ENCODE peak calls at places on chromosomes 5 and 9, in five cellular contexts. One of them, this sample, is unnamed.

GRCh38 chr9:135198889-135199288 is 111.4 kb downstream of the OLFM1 start:
- DNase-seq in dorsolateral prefrontal cortex: no peak
- DNase-seq in cardiac fibroblast: no peak
- DNase-seq in neural progenitor cell: peak; percentile 33
- DNase-seq in stomach: no peak
- DNase-seq in this sample: no peak

GRCh38 chr9:117763314-117763713 is 59.1 kb downstream of the TLR4 start:
- DNase-seq in dorsolateral prefrontal cortex: no peak
- DNase-seq in cardiac fibroblast: peak; percentile 63
- DNase-seq in neural progenitor cell: no peak
- DNase-seq in stomach: no peak
- DNase-seq in this sample: peak; percentile 78

GRCh38 chr5:51378415-51378777 is 4.9 kb upstream of the ISL1 start:
- DNase-seq in dorsolateral prefrontal cortex: no peak
- DNase-seq in cardiac fibroblast: no peak
- DNase-seq in neural progenitor cell: peak; percentile 58
- DNase-seq in stomach: no peak
- DNase-seq in this sample: no peak

GRCh38 chr9:136323420-136323819 is 3.9 kb upstream of the GPSM1 start:
- DNase-seq in dorsolateral prefrontal cortex: no peak
- DNase-seq in cardiac fibroblast: no peak
- DNase-seq in neural progenitor cell: no peak
- DNase-seq in stomach: no peak
- DNase-seq in this sample: no peak

GRCh38 chr9:96047741-96048115 is 172.2 kb downstream of the ERCC6L2 start:
- DNase-seq in dorsolateral prefrontal cortex: no peak
- DNase-seq in cardiac fibroblast: no peak
- DNase-seq in neural progenitor cell: peak; percentile 50
- DNase-seq in stomach: no peak
- DNase-seq in this sample: no peak

GRCh38 chr9:92641092-92641809 is 28.7 kb downstream of the IPPK start:
- DNase-seq in dorsolateral prefrontal cortex: peak; percentile 16
- DNase-seq in cardiac fibroblast: no peak
- DNase-seq in neural progenitor cell: no peak
- DNase-seq in stomach: peak; percentile 13
- DNase-seq in this sample: no peak

GRCh38 chr5:10635257-10635860 is 71.5 kb downstream of the ANKRD33B start:
- DNase-seq in dorsolateral prefrontal cortex: no peak
- DNase-seq in cardiac fibroblast: peak; percentile 59
- DNase-seq in neural progenitor cell: no peak
- DNase-seq in stomach: no peak
- DNase-seq in this sample: peak; percentile 57

GRCh38 chr5:9589049-9589835 is 40.9 kb downstream of the TAS2R1 start:
- DNase-seq in dorsolateral prefrontal cortex: no peak
- DNase-seq in cardiac fibroblast: no peak
- DNase-seq in neural progenitor cell: no peak
- DNase-seq in stomach: no peak
- DNase-seq in this sample: no peak

GRCh38 chr5:67015577-67016290 is 180.9 kb downstream of the CD180 start:
- DNase-seq in dorsolateral prefrontal cortex: no peak
- DNase-seq in cardiac fibroblast: peak; percentile 40
- DNase-seq in neural progenitor cell: no peak
- DNase-seq in stomach: no peak
- DNase-seq in this sample: peak; percentile 68

GRCh38 chr5:68848086-68848485 is 245.7 kb upstream of the SLC30A5 start:
- DNase-seq in dorsolateral prefrontal cortex: no peak
- DNase-seq in cardiac fibroblast: peak; percentile 14
- DNase-seq in neural progenitor cell: no peak
- DNase-seq in stomach: no peak
- DNase-seq in this sample: peak; percentile 32

GRCh38 chr9:108162664-108163063 is 673.1 kb upstream of the KLF4 start:
- DNase-seq in dorsolateral prefrontal cortex: no peak
- DNase-seq in cardiac fibroblast: peak; percentile 77
- DNase-seq in neural progenitor cell: no peak
- DNase-seq in stomach: no peak
- DNase-seq in this sample: peak; percentile 87

GRCh38 chr9:116112236-116112635 is 41.4 kb upstream of the PAPPA start:
- DNase-seq in dorsolateral prefrontal cortex: no peak
- DNase-seq in cardiac fibroblast: peak; percentile 59
- DNase-seq in neural progenitor cell: no peak
- DNase-seq in stomach: no peak
- DNase-seq in this sample: peak; percentile 59

GRCh38 chr9:103364753-103365152 is 369.6 kb downstream of the CYLC2 start:
- DNase-seq in dorsolateral prefrontal cortex: no peak
- DNase-seq in cardiac fibroblast: peak; percentile 95
- DNase-seq in neural progenitor cell: no peak
- DNase-seq in stomach: no peak
- DNase-seq in this sample: no peak

GRCh38 chr9:128459011-128459410 is 3.2 kb downstream of the ODF2 start:
- DNase-seq in dorsolateral prefrontal cortex: no peak
- DNase-seq in cardiac fibroblast: no peak
- DNase-seq in neural progenitor cell: no peak
- DNase-seq in stomach: no peak
- DNase-seq in this sample: no peak

GRCh38 chr5:104344809-104345512 is 782.4 kb upstream of the NUDT12 start:
- DNase-seq in dorsolateral prefrontal cortex: no peak
- DNase-seq in cardiac fibroblast: peak; percentile 79
- DNase-seq in neural progenitor cell: peak; percentile 44
- DNase-seq in stomach: no peak
- DNase-seq in this sample: peak; percentile 19

DNA sequence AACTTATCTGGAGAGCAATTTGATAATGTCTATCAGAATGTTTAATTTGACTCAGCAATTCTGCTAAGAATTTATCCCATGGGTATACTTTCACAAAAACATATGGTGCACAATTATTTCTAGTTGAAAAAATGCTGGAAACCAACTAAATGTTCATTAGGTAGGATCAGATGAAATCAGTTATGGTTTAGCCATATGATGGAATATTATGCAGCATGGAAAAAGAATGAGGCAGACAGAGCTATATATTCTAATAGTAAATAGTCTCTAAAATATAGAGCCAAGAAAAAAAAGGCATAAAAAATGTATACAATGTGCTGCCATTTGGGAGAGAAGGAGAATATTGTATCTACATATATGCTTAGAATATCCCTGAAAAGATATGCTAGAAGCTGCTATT is 3.6 kb upstream of the SPATA6L start:
- DNase-seq in dorsolateral prefrontal cortex: no peak
- DNase-seq in cardiac fibroblast: no peak
- DNase-seq in neural progenitor cell: no peak
- DNase-seq in stomach: no peak
- DNase-seq in this sample: no peak
- H3K4me3 ChIP-seq in dorsolateral prefrontal cortex: no peak overlapping the region
- H3K4me3 ChIP-seq in cardiac fibroblast: no peak overlapping the region
- H3K4me3 ChIP-seq in neural progenitor cell: no peak overlapping the region
- H3K4me3 ChIP-seq in stomach: no peak overlapping the region
- H3K4me3 ChIP-seq in this sample: no peak overlapping the region

DNA sequence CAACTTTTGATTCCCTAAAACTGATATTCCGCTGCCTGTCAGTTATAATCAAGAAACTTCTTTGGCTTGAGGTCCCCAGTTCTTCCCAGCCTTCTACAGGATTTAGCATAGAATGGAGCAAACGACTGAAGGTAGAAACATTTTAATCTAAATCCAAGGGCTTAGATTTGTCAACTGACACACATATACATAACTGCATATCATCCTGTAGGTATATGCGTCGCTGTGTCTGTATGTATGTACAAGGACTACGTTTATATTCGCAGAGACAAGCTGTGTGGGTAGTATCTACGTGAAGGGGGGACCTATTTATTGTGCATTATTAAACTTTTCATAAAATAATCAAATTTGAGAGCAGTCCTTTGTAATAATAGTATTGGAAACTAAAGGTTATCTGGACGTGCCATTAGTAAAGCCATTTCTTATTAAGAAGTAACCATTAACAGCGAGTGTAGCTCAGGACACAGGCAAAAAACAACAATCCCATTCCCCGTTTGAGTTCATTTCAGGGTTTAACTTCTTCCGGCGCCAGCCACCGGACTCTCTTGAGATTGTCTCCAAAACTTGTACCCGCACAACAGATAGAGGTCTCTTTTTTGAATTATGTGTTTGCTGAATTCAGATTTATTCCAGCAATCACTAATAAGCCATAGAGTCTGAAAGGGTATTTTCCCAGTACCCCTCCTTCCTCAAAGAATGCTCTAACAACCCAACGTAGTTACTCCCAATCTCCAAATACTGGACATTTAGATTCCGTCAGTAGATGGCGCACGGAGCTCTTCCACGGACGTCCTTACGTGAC is 2.1 kb upstream of the MLLT3 start:
- DNase-seq in dorsolateral prefrontal cortex: peak; percentile 47
- DNase-seq in cardiac fibroblast: peak; percentile 88
- DNase-seq in neural progenitor cell: peak; percentile 85
- DNase-seq in stomach: peak; percentile 63
- DNase-seq in this sample: peak; percentile 88
- H3K4me3 ChIP-seq in dorsolateral prefrontal cortex: peak overlapping the region; percentile 95
- H3K4me3 ChIP-seq in cardiac fibroblast: peak overlapping the region; percentile 83
- H3K4me3 ChIP-seq in neural progenitor cell: peak overlapping the region; percentile 84
- H3K4me3 ChIP-seq in stomach: peak overlapping the region; percentile 89
- H3K4me3 ChIP-seq in this sample: peak overlapping the region; percentile 87

GRCh38 chr5:128538249-128539037 is 398 bp upstream of the FBN2 start:
- DNase-seq in dorsolateral prefrontal cortex: no peak
- DNase-seq in cardiac fibroblast: peak; percentile 73
- DNase-seq in neural progenitor cell: peak; percentile 96
- DNase-seq in stomach: no peak
- DNase-seq in this sample: peak; percentile 97

GRCh38 chr5:128537306-128537998 is 593 bp downstream of the FBN2 start:
- DNase-seq in dorsolateral prefrontal cortex: peak; percentile 41
- DNase-seq in cardiac fibroblast: peak; percentile 72
- DNase-seq in neural progenitor cell: peak; percentile 73
- DNase-seq in stomach: no peak
- DNase-seq in this sample: peak; percentile 64

GRCh38 chr5:128536861-128537305 is 1.2 kb downstream of the FBN2 start:
- DNase-seq in dorsolateral prefrontal cortex: no peak
- DNase-seq in cardiac fibroblast: peak; percentile 40
- DNase-seq in neural progenitor cell: peak; percentile 76
- DNase-seq in stomach: no peak
- DNase-seq in this sample: peak; percentile 73

GRCh38 chr5:128537999-128538248 is at the start of gene FBN2:
- DNase-seq in dorsolateral prefrontal cortex: no peak
- DNase-seq in cardiac fibroblast: no peak
- DNase-seq in neural progenitor cell: no peak
- DNase-seq in stomach: no peak
- DNase-seq in this sample: no peak

GRCh38 chr5:128539038-128539429 is 989 bp upstream of the FBN2 start:
- DNase-seq in dorsolateral prefrontal cortex: no peak
- DNase-seq in cardiac fibroblast: peak; percentile 13
- DNase-seq in neural progenitor cell: no peak
- DNase-seq in stomach: no peak
- DNase-seq in this sample: peak; percentile 58
- H3K4me3 ChIP-seq in dorsolateral prefrontal cortex: peak overlapping the region; percentile 61
- H3K4me3 ChIP-seq in cardiac fibroblast: peak overlapping the region; percentile 72
- H3K4me3 ChIP-seq in neural progenitor cell: peak overlapping the region; percentile 82
- H3K4me3 ChIP-seq in stomach: peak overlapping the region; percentile 50
- H3K4me3 ChIP-seq in this sample: peak overlapping the region; percentile 93

GRCh38 chr5:112737472-112738179 is at the start of gene APC:
- DNase-seq in dorsolateral prefrontal cortex: peak; percentile 99
- DNase-seq in cardiac fibroblast: peak; percentile 92
- DNase-seq in neural progenitor cell: peak; percentile 94
- DNase-seq in stomach: peak; percentile 69
- DNase-seq in this sample: peak; percentile 96

GRCh38 chr5:112734597-112734996 is 3.1 kb upstream of the APC start:
- DNase-seq in dorsolateral prefrontal cortex: no peak
- DNase-seq in cardiac fibroblast: no peak
- DNase-seq in neural progenitor cell: no peak
- DNase-seq in stomach: no peak
- DNase-seq in this sample: no peak

GRCh38 chr5:112737088-112737471 is 605 bp upstream of the APC start:
- DNase-seq in dorsolateral prefrontal cortex: no peak
- DNase-seq in cardiac fibroblast: peak; percentile 11
- DNase-seq in neural progenitor cell: peak; percentile 9
- DNase-seq in stomach: no peak
- DNase-seq in this sample: no peak

GRCh38 chr5:112735702-112736101 is 2.0 kb upstream of the APC start:
- DNase-seq in dorsolateral prefrontal cortex: no peak
- DNase-seq in cardiac fibroblast: peak; percentile 89
- DNase-seq in neural progenitor cell: no peak
- DNase-seq in stomach: no peak
- DNase-seq in this sample: peak; percentile 34

GRCh38 chr5:112738180-112738560 is 485 bp downstream of the APC start:
- DNase-seq in dorsolateral prefrontal cortex: no peak
- DNase-seq in cardiac fibroblast: peak; percentile 29
- DNase-seq in neural progenitor cell: peak; percentile 36
- DNase-seq in stomach: no peak
- DNase-seq in this sample: peak; percentile 18
- H3K4me3 ChIP-seq in dorsolateral prefrontal cortex: peak overlapping the region; percentile 67
- H3K4me3 ChIP-seq in cardiac fibroblast: peak overlapping the region; percentile 65
- H3K4me3 ChIP-seq in neural progenitor cell: peak overlapping the region; percentile 66
- H3K4me3 ChIP-seq in stomach: peak overlapping the region; percentile 55
- H3K4me3 ChIP-seq in this sample: peak overlapping the region; percentile 76

DNA sequence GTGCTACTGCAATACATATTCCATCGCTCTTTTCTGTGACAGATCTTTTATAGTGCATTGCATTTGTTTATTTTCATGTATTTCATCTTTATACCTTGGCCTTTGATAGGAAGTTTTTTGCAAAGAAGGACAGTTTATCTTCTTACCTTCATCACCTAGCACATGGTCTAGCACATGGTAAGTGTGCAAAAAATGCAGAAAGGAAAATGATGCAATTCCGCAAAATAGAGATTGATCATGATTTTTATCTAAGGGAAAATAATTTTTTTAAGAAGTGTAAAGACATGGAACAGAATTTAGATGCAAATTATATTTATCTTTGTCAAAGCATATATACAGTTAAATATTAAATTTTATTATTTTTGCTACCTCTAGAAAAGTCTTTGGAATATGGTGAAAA is 19.2 kb upstream of the NIM1K start:
- DNase-seq in dorsolateral prefrontal cortex: no peak
- DNase-seq in cardiac fibroblast: no peak
- DNase-seq in neural progenitor cell: no peak
- DNase-seq in stomach: no peak
- DNase-seq in this sample: no peak
- H3K4me3 ChIP-seq in dorsolateral prefrontal cortex: no peak overlapping the region
- H3K4me3 ChIP-seq in cardiac fibroblast: no peak overlapping the region
- H3K4me3 ChIP-seq in neural progenitor cell: no peak overlapping the region
- H3K4me3 ChIP-seq in stomach: no peak overlapping the region
- H3K4me3 ChIP-seq in this sample: no peak overlapping the region

DNA sequence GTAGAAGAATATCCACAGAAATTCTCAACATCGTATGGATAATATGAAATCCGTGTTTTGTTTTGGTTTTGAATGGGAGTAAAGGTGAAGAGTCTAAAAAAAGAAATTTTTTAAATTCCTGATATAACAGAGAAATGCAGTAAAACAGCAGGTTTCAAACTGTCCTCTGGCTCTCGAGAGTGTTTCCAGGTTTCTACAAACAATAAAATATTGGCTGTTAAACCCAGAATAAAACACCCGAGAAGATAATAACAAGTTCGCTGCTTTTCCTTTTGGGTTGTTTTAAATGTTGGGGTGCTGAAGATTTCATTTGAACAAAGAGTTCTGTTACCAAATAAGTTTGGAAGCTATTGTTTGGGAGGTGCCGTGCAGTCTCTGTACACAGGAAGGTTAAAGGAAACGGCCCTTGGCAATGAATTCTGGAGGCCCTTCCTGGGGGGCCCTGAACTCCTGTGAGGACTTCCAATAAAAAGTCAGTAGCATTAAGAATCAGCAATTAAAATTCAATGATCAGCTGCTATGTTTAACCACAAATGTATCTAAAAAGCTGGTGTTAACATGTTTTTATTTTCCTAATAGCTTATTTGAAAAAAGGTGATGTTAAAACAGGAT is 215.8 kb downstream of the TSSK1B start:
- DNase-seq in dorsolateral prefrontal cortex: no peak
- DNase-seq in cardiac fibroblast: no peak
- DNase-seq in neural progenitor cell: no peak
- DNase-seq in stomach: no peak
- DNase-seq in this sample: no peak
- H3K4me3 ChIP-seq in dorsolateral prefrontal cortex: no peak overlapping the region
- H3K4me3 ChIP-seq in cardiac fibroblast: no peak overlapping the region
- H3K4me3 ChIP-seq in neural progenitor cell: no peak overlapping the region
- H3K4me3 ChIP-seq in stomach: no peak overlapping the region
- H3K4me3 ChIP-seq in this sample: no peak overlapping the region

GRCh38 chr5:151924564-151925395 is at the start of gene GLRA1:
- DNase-seq in dorsolateral prefrontal cortex: peak; percentile 54
- DNase-seq in cardiac fibroblast: peak; percentile 55
- DNase-seq in neural progenitor cell: peak; percentile 93
- DNase-seq in stomach: peak; percentile 32
- DNase-seq in this sample: peak; percentile 40
- H3K4me3 ChIP-seq in dorsolateral prefrontal cortex: peak within 1 kb of the TSS; percentile 49
- H3K4me3 ChIP-seq in cardiac fibroblast: no peak within 1 kb of the TSS
- H3K4me3 ChIP-seq in neural progenitor cell: no peak within 1 kb of the TSS
- H3K4me3 ChIP-seq in stomach: no peak within 1 kb of the TSS
- H3K4me3 ChIP-seq in this sample: no peak within 1 kb of the TSS